ENCODE peak calls at places on chromosomes 16 and 17, in ten cellular contexts. D, I, L, F, Z, J, W, U, A and R are unnamed samples.

GRCh38 chr16:31265329-31266245 is 5.8 kb downstream of the ITGAM start:
- DNase-seq in D (peak), I (no peak), L (peak), F (no peak), Z (peak), J (peak), W (peak), U (no peak), A (no peak), R (no peak)

GRCh38 chr17:77327566-77328463 is 187.0 kb downstream of the SEC14L1 start:
- DNase-seq in D (no peak), I (no peak), L (peak), F (peak), Z (no peak), J (no peak), W (no peak), U (no peak), A (no peak), R (no peak)

GRCh38 chr16:47309581-47310312 is 151.1 kb downstream of the ITFG1 start:
- DNase-seq in D (no peak), I (peak), L (no peak), F (no peak), Z (no peak), J (no peak), W (no peak), U (no peak), A (no peak), R (no peak)

GRCh38 chr16:50478773-50479149 is 69.4 kb upstream of the NKD1 start:
- DNase-seq in D (no peak), I (no peak), L (peak), F (no peak), Z (no peak), J (peak), W (no peak), U (peak), A (no peak), R (peak)

GRCh38 chr16:83481589-83481988 is 326.2 kb upstream of the HSBP1 start:
- DNase-seq in D (no peak), I (no peak), L (no peak), F (no peak), Z (no peak), J (no peak), W (no peak), U (no peak), A (no peak), R (no peak)

GRCh38 chr17:62753562-62753961 is 54.6 kb downstream of the MARCHF10 start:
- DNase-seq in D (no peak), I (no peak), L (no peak), F (no peak), Z (no peak), J (no peak), W (no peak), U (no peak), A (no peak), R (no peak)

GRCh38 chr16:4086153-4086552 is 30.1 kb downstream of the ADCY9 start:
- DNase-seq in D (no peak), I (no peak), L (no peak), F (no peak), Z (no peak), J (no peak), W (no peak), U (no peak), A (no peak), R (no peak)

GRCh38 chr17:66964930-66965800 is 658 bp downstream of the CACNG4 start:
- DNase-seq in D (peak), I (no peak), L (no peak), F (peak), Z (no peak), J (peak), W (no peak), U (peak), A (peak), R (peak)

GRCh38 chr17:31654936-31655335 is 204.1 kb downstream of the COPRS start:
- DNase-seq in D (peak), I (no peak), L (no peak), F (no peak), Z (no peak), J (no peak), W (no peak), U (no peak), A (no peak), R (no peak)

GRCh38 chr16:68296291-68296690 is 14.5 kb downstream of the SLC7A6OS start:
- DNase-seq in D (no peak), I (no peak), L (no peak), F (peak), Z (no peak), J (no peak), W (no peak), U (no peak), A (no peak), R (no peak)

GRCh38 chr16:23504453-23505179 is 5.7 kb downstream of the GGA2 start:
- DNase-seq in D (peak), I (peak), L (peak), F (no peak), Z (peak), J (no peak), W (peak), U (peak), A (peak), R (no peak)

GRCh38 chr16:71461686-71462648 is at the start of gene ZNF23:
- DNase-seq in D (peak), I (peak), L (peak), F (peak), Z (peak), J (peak), W (peak), U (peak), A (peak), R (peak)

GRCh38 chr16:56382901-56383355 is 42.4 kb downstream of the AMFR start:
- DNase-seq in D (peak), I (no peak), L (no peak), F (no peak), Z (no peak), J (no peak), W (no peak), U (no peak), A (no peak), R (no peak)

GRCh38 chr17:38674013-38674748 is 576 bp downstream of the EPOP start:
- DNase-seq in D (no peak), I (no peak), L (peak), F (no peak), Z (peak), J (no peak), W (no peak), U (peak), A (peak), R (no peak)

GRCh38 chr17:82097187-82097918 is 683 bp downstream of the FASN start:
- DNase-seq in D (no peak), I (peak), L (peak), F (peak), Z (no peak), J (peak), W (no peak), U (peak), A (peak), R (peak)

GRCh38 chr16:89552913-89553312 is 7.6 kb upstream of the RPL13 start:
- DNase-seq in D (no peak), I (no peak), L (no peak), F (no peak), Z (no peak), J (no peak), W (no peak), U (no peak), A (no peak), R (no peak)

GRCh38 chr17:3641717-3642486 is 5.3 kb downstream of the CTNS start:
- DNase-seq in D (peak), I (no peak), L (peak), F (no peak), Z (no peak), J (no peak), W (no peak), U (no peak), A (no peak), R (no peak)

GRCh38 chr17:36824678-36825091 is 112.6 kb upstream of the LHX1 start:
- DNase-seq in D (peak), I (no peak), L (no peak), F (no peak), Z (no peak), J (peak), W (no peak), U (no peak), A (no peak), R (no peak)

GRCh38 chr16:12257926-12258561 is 281.5 kb downstream of the SNX29 start:
- DNase-seq in D (peak), I (no peak), L (no peak), F (peak), Z (no peak), J (peak), W (no peak), U (peak), A (no peak), R (peak)

GRCh38 chr17:78313735-78314648 is 45.9 kb downstream of the SOCS3 start:
- DNase-seq in D (peak), I (peak), L (peak), F (peak), Z (peak), J (peak), W (peak), U (peak), A (peak), R (peak)

GRCh38 chr17:39607057-39607850 is 466 bp downstream of the NEUROD2 start:
- DNase-seq in D (no peak), I (no peak), L (no peak), F (no peak), Z (no peak), J (peak), W (no peak), U (no peak), A (no peak), R (no peak)

GRCh38 chr17:27782791-27783206 is 17.5 kb downstream of the NOS2 start:
- DNase-seq in D (no peak), I (no peak), L (no peak), F (no peak), Z (no peak), J (no peak), W (no peak), U (no peak), A (no peak), R (no peak)

GRCh38 chr17:46072998-46073397 is 73.9 kb downstream of the STH start:
- DNase-seq in D (peak), I (peak), L (no peak), F (no peak), Z (no peak), J (no peak), W (no peak), U (no peak), A (no peak), R (no peak)

GRCh38 chr17:39591958-39592954 is 15.5 kb downstream of the NEUROD2 start:
- DNase-seq in D (peak), I (no peak), L (peak), F (peak), Z (no peak), J (peak), W (peak), U (no peak), A (peak), R (peak)

GRCh38 chr16:66366433-66367299 is at the start of gene CDH5:
- DNase-seq in D (no peak), I (no peak), L (no peak), F (peak), Z (no peak), J (peak), W (no peak), U (no peak), A (no peak), R (no peak)

GRCh38 chr17:28478940-28479615 is 5.6 kb downstream of the SLC13A2 start:
- DNase-seq in D (no peak), I (no peak), L (no peak), F (no peak), Z (no peak), J (no peak), W (no peak), U (no peak), A (no peak), R (no peak)

GRCh38 chr17:34379876-34380275 is 16.8 kb upstream of the CCL1 start:
- DNase-seq in D (no peak), I (no peak), L (no peak), F (no peak), Z (no peak), J (no peak), W (no peak), U (no peak), A (no peak), R (no peak)

GRCh38 chr16:57810197-57811024 is 8.1 kb upstream of the KIFC3 start:
- DNase-seq in D (peak), I (peak), L (peak), F (peak), Z (peak), J (peak), W (peak), U (peak), A (peak), R (peak)

GRCh38 chr17:3710951-3711383 is 12.7 kb upstream of the HASPIN start:
- DNase-seq in D (peak), I (no peak), L (no peak), F (no peak), Z (peak), J (no peak), W (peak), U (no peak), A (no peak), R (no peak)